ENCODE peak calls at places on chromosomes 11 and 22, in four cellular contexts. F is A172, E is occipital lobe, N is mesendoderm. Y is an unnamed sample.

GRCh38 chr22:35657571-35658312 is 9.5 kb downstream of the APOL6 start:
- DNase-seq in F (no peak), N (no peak), E (no peak), Y (no peak)

GRCh38 chr22:31544481-31545480 is 48.4 kb downstream of the SFI1 start:
- DNase-seq in N (no peak), E (no peak), F (no peak), Y (no peak)

GRCh38 chr11:60762851-60763691 is 6.4 kb downstream of the MS4A15 start:
- DNase-seq in F (no peak), N (peak; percentile 71), E (no peak), Y (no peak)

GRCh38 chr11:30960387-30960992 is 374.3 kb upstream of the MPPED2 start:
- DNase-seq in F (peak; percentile 53), E (no peak), N (peak; percentile 45), Y (no peak)

GRCh38 chr11:64790205-64791095 is 12.1 kb upstream of the SF1 start:
- DNase-seq in N (no peak), E (no peak), F (no peak), Y (no peak)

GRCh38 chr11:62370743-62371440 is 33.6 kb downstream of the ASRGL1 start:
- DNase-seq in N (no peak), F (no peak), E (no peak), Y (no peak)

GRCh38 chr11:76371170-76371569 is 9.8 kb downstream of the THAP12 start:
- DNase-seq in F (peak; percentile 71), E (no peak), N (no peak), Y (no peak)

GRCh38 chr11:119236891-119237290 is 30.8 kb downstream of the CBL start:
- DNase-seq in N (no peak), F (peak; percentile 6), E (no peak), Y (no peak)

GRCh38 chr22:41745968-41746367 is 46.7 kb downstream of the MEI1 start:
- DNase-seq in F (no peak), N (no peak), E (no peak), Y (no peak)

GRCh38 chr11:119341222-119342022 is 739 bp upstream of the C1QTNF5 start:
- DNase-seq in N (no peak), E (no peak), F (no peak), Y (no peak)

GRCh38 chr11:77171885-77172665 is 44.0 kb downstream of the MYO7A start:
- DNase-seq in F (no peak), E (no peak), N (peak; percentile 88), Y (no peak)

GRCh38 chr11:104761511-104761910 is 136.7 kb downstream of the CASP12 start:
- DNase-seq in F (no peak), N (no peak), E (no peak), Y (no peak)

GRCh38 chr22:44648821-44649566 is 53.0 kb upstream of the PRR5 start:
- DNase-seq in N (no peak), F (no peak), E (no peak), Y (no peak)

GRCh38 chr11:15932417-15932816 is 423.9 kb downstream of the SOX6 start:
- DNase-seq in F (no peak), N (no peak), E (no peak), Y (no peak)

GRCh38 chr11:105732611-105733010 is 122.7 kb downstream of the GRIA4 start:
- DNase-seq in E (no peak), F (no peak), N (no peak), Y (no peak)